ENCODE peak calls at places on chromosomes 11 and 22, in seven cellular contexts. K, L, Q, T, S, I and E are unnamed samples.

GRCh38 chr11:69497221-69497787 is 15.8 kb downstream of the LINC01488 start:
- DNase-seq in K (peak), L (peak), Q (peak), T (peak), S (peak), I (peak), E (peak)

GRCh38 chr11:11519184-11519583 is 102.6 kb downstream of the GALNT18 start:
- DNase-seq in K (no peak), L (no peak), Q (no peak), T (no peak), S (no peak), I (no peak), E (peak)

GRCh38 chr22:29096736-29097669 is 24.2 kb downstream of the KREMEN1 start:
- DNase-seq in K (peak), L (no peak), Q (peak), T (no peak), S (peak), I (no peak), E (peak)

GRCh38 chr11:121321614-121322243 is 29.2 kb downstream of the SC5D start:
- DNase-seq in K (peak), L (no peak), Q (peak), T (peak), S (peak), I (no peak), E (peak)

GRCh38 chr11:23112390-23112789 is 252.1 kb upstream of the CCDC179 start:
- DNase-seq in K (no peak), L (no peak), Q (no peak), T (no peak), S (no peak), I (no peak), E (no peak)

GRCh38 chr11:93169950-93170561 is 27.7 kb downstream of the SLC36A4 start:
- DNase-seq in K (peak), L (no peak), Q (peak), T (peak), S (peak), I (no peak), E (peak)

GRCh38 chr11:10328314-10329090 is 23.6 kb downstream of the ADM start:
- DNase-seq in K (peak), L (peak), Q (peak), T (peak), S (peak), I (no peak), E (peak)

GRCh38 chr11:76459846-76460245 is 15.0 kb downstream of the EMSY start:
- DNase-seq in K (no peak), L (no peak), Q (no peak), T (no peak), S (no peak), I (no peak), E (no peak)

GRCh38 chr22:29231971-29232959 is 26.6 kb downstream of the EMID1 start:
- DNase-seq in K (peak), L (peak), Q (no peak), T (no peak), S (no peak), I (peak), E (no peak)

GRCh38 chr11:62132689-62133293 is 9.0 kb downstream of the INCENP start:
- DNase-seq in K (no peak), L (no peak), Q (no peak), T (no peak), S (no peak), I (no peak), E (no peak)

GRCh38 chr11:8011981-8012444 is 24.9 kb downstream of the EIF3F start:
- DNase-seq in K (peak), L (no peak), Q (peak), T (peak), S (peak), I (no peak), E (peak)

GRCh38 chr11:68574308-68574707 is 110.0 kb upstream of the GAL start:
- DNase-seq in K (no peak), L (no peak), Q (peak), T (peak), S (peak), I (no peak), E (peak)

GRCh38 chr11:128522943-128523518 is 64.3 kb downstream of the ETS1 start:
- DNase-seq in K (no peak), L (no peak), Q (no peak), T (no peak), S (peak), I (no peak), E (no peak)

GRCh38 chr11:66264893-66265292 is 3.5 kb upstream of the RAB1B start:
- DNase-seq in K (no peak), L (no peak), Q (no peak), T (no peak), S (no peak), I (peak), E (peak)

GRCh38 chr11:132343445-132343844 is 973.0 kb downstream of the NTM start:
- DNase-seq in K (no peak), L (no peak), Q (no peak), T (no peak), S (no peak), I (no peak), E (peak)

GRCh38 chr11:99739464-99740089 is 718.8 kb downstream of the CNTN5 start:
- DNase-seq in K (peak), L (no peak), Q (peak), T (peak), S (no peak), I (no peak), E (peak)

GRCh38 chr11:20089357-20089756 is 70.9 kb downstream of the DBX1 start:
- DNase-seq in K (peak), L (no peak), Q (peak), T (no peak), S (no peak), I (no peak), E (no peak)

GRCh38 chr22:24232725-24233124 is 12.2 kb downstream of the GGT5 start:
- DNase-seq in K (no peak), L (no peak), Q (no peak), T (no peak), S (no peak), I (no peak), E (no peak)

GRCh38 chr11:14783788-14784187 is 108.2 kb downstream of the CYP2R1 start:
- DNase-seq in K (no peak), L (no peak), Q (no peak), T (no peak), S (no peak), I (no peak), E (no peak)

GRCh38 chr11:19395050-19395449 is 154.3 kb upstream of the E2F8 start:
- DNase-seq in K (no peak), L (no peak), Q (no peak), T (no peak), S (no peak), I (no peak), E (no peak)

GRCh38 chr22:38724176-38724575 is 18.4 kb downstream of the GTPBP1 start:
- DNase-seq in K (no peak), L (no peak), Q (no peak), T (no peak), S (no peak), I (no peak), E (no peak)

GRCh38 chr11:57414612-57415212 is 12.2 kb downstream of the SLC43A3 start:
- DNase-seq in K (no peak), L (no peak), Q (no peak), T (no peak), S (no peak), I (no peak), E (no peak)

GRCh38 chr22:46187862-46188261 is 37.5 kb downstream of the PPARA start:
- DNase-seq in K (no peak), L (no peak), Q (no peak), T (no peak), S (no peak), I (no peak), E (no peak)

GRCh38 chr22:45069925-45070324 is 60.1 kb upstream of the PHF21B start:
- DNase-seq in K (no peak), L (no peak), Q (no peak), T (no peak), S (no peak), I (no peak), E (peak)

GRCh38 chr11:33861366-33861765 is 30.5 kb downstream of the LMO2 start:
- DNase-seq in K (no peak), L (no peak), Q (no peak), T (no peak), S (no peak), I (no peak), E (no peak)

GRCh38 chr11:13487661-13488030 is 8.2 kb downstream of the PTH start:
- DNase-seq in K (no peak), L (no peak), Q (peak), T (no peak), S (peak), I (no peak), E (peak)

GRCh38 chr22:49396817-49397216 is 430.9 kb downstream of the BRD1 start:
- DNase-seq in K (no peak), L (no peak), Q (no peak), T (no peak), S (no peak), I (no peak), E (no peak)

GRCh38 chr22:23688121-23688520 is 2.7 kb upstream of the RGL4 start:
- DNase-seq in K (no peak), L (no peak), Q (no peak), T (no peak), S (no peak), I (no peak), E (no peak)

GRCh38 chr11:128695539-128696221 is 1.8 kb downstream of the FLI1 start:
- DNase-seq in K (no peak), L (peak), Q (no peak), T (peak), S (no peak), I (peak), E (peak)

GRCh38 chr11:10452211-10452767 is 2.8 kb upstream of the AMPD3 start:
- DNase-seq in K (no peak), L (no peak), Q (no peak), T (no peak), S (peak), I (no peak), E (peak)

GRCh38 chr11:134040386-134041297 is 28.2 kb upstream of the JAM3 start:
- DNase-seq in K (peak), L (no peak), Q (peak), T (peak), S (peak), I (peak), E (peak)

GRCh38 chr22:46845281-46846153 is 83.1 kb downstream of the TBC1D22A start:
- DNase-seq in K (peak), L (no peak), Q (peak), T (peak), S (peak), I (no peak), E (peak)

GRCh38 chr22:17368727-17369552 is at the start of gene CECR2:
- DNase-seq in K (peak), L (no peak), Q (no peak), T (peak), S (peak), I (peak), E (no peak)

GRCh38 chr11:106409201-106409600 is 331.7 kb downstream of the AASDHPPT start:
- DNase-seq in K (peak), L (no peak), Q (peak), T (peak), S (peak), I (no peak), E (no peak)

GRCh38 chr11:62538470-62539237 is 8.0 kb downstream of the AHNAK start:
- DNase-seq in K (no peak), L (no peak), Q (no peak), T (no peak), S (peak), I (no peak), E (no peak)

GRCh38 chr11:45100338-45100737 is 46.1 kb upstream of the PRDM11 start:
- DNase-seq in K (no peak), L (no peak), Q (peak), T (no peak), S (peak), I (no peak), E (peak)

GRCh38 chr11:783581-784015 is 6.3 kb downstream of the CEND1 start:
- DNase-seq in K (peak), L (peak), Q (peak), T (peak), S (peak), I (peak), E (peak)
- TF ChIP-seq CTCF in K (peak), L (peak), Q (peak), T (peak), S (peak), I (no peak), E (peak)

DNA sequence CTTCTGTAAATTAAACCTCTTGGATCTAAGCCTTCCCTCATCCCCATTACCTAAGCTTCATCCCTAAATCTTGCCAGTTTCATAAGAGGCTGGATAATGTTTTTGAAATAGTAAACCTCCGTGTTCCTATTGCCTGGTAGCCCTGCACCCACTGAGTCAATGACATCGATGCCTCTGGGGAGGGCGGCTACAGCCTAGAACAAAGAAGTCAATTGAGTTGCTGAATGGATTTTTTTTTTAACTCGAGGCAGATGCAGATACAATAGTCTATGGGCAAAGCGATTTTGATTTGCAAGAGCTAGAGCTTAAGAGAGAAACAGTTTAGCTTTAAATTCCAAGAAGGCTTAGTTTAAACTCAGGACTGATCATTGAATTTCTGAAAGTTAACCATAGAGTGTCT is 121.3 kb downstream of the NECTIN1 start:
- DNase-seq in K (no peak), L (no peak), Q (no peak), T (no peak), S (no peak), I (no peak), E (peak)
- H3K4me3 ChIP-seq in K (no peak), L (no peak), Q (no peak), T (no peak), S (no peak), I (no peak), E (no peak)

GRCh38 chr11:103668859-103669258 is 367.6 kb upstream of the DDI1 start:
- DNase-seq in K (no peak), L (no peak), Q (no peak), T (no peak), S (no peak), I (no peak), E (no peak)

GRCh38 chr11:103676413-103676812 is 360.0 kb upstream of the DDI1 start:
- DNase-seq in K (peak), L (no peak), Q (no peak), T (no peak), S (peak), I (no peak), E (no peak)

GRCh38 chr11:103673773-103674172 is 362.7 kb upstream of the DDI1 start:
- DNase-seq in K (peak), L (no peak), Q (peak), T (peak), S (peak), I (no peak), E (peak)

GRCh38 chr11:103671143-103671651 is 365.2 kb upstream of the DDI1 start:
- DNase-seq in K (no peak), L (no peak), Q (no peak), T (no peak), S (no peak), I (no peak), E (no peak)
- TF ChIP-seq CTCF in K (no peak), L (no peak), Q (peak), T (peak), S (no peak), I (no peak), E (peak)

GRCh38 chr11:94708642-94709041 is 59.5 kb upstream of the AMOTL1 start:
- DNase-seq in K (no peak), L (no peak), Q (no peak), T (no peak), S (no peak), I (no peak), E (peak)
- H3K4me3 ChIP-seq in K (no peak), L (no peak), Q (no peak), T (no peak), S (no peak), I (no peak), E (peak)

GRCh38 chr11:5803982-5804381 is 4.7 kb upstream of the OR52N2 start:
- DNase-seq in K (no peak), L (no peak), Q (no peak), T (no peak), S (no peak), I (no peak), E (no peak)

GRCh38 chr11:5809905-5810792 is 1.4 kb downstream of the OR52N2 start:
- DNase-seq in K (no peak), L (no peak), Q (no peak), T (no peak), S (no peak), I (no peak), E (no peak)

GRCh38 chr11:5808500-5809121 is at the start of gene OR52N2:
- DNase-seq in K (peak), L (peak), Q (peak), T (peak), S (peak), I (peak), E (peak)

GRCh38 chr11:5809122-5809519 is 397 bp downstream of the OR52N2 start:
- DNase-seq in K (no peak), L (no peak), Q (peak), T (no peak), S (peak), I (no peak), E (no peak)

GRCh38 chr11:5807580-5807979 is 1.1 kb upstream of the OR52N2 start:
- DNase-seq in K (no peak), L (no peak), Q (no peak), T (no peak), S (no peak), I (no peak), E (no peak)
- TF ChIP-seq CTCF in K (no peak), L (no peak), Q (no peak), T (no peak), S (no peak), I (no peak), E (no peak)

DNA sequence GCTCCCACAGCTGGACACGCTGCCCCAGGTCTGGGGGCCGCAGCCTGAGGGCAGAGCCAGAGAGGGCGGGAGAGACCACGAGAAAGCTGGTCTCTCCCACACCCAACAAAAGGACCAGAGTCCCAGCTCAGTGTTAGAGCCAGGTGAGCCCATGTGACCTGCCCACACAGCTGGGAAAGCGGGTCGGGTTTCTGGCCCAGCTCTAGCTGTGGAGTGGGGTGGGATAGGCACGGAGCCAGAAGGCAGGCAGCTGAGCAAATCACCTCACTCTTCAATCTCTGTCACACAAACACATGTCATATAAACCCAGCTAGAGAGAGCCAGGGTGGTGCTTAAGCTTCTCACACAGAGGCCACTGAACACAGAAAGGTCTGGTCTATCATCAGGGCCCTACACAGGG is 7.8 kb upstream of the EIF3D start:
- DNase-seq in K (no peak), L (no peak), Q (no peak), T (no peak), S (no peak), I (no peak), E (no peak)
- H3K4me3 ChIP-seq in K (no peak), L (no peak), Q (no peak), T (no peak), S (no peak), I (no peak), E (no peak)

GRCh38 chr22:32353840-32354239 is 3.8 kb upstream of the RFPL3 start:
- DNase-seq in K (no peak), L (no peak), Q (no peak), T (no peak), S (no peak), I (no peak), E (no peak)

GRCh38 chr22:32352681-32353080 is 5.0 kb upstream of the RFPL3 start:
- DNase-seq in K (no peak), L (no peak), Q (no peak), T (no peak), S (no peak), I (no peak), E (no peak)

GRCh38 chr22:32354360-32355351 is 3.0 kb upstream of the RFPL3 start:
- DNase-seq in K (peak), L (no peak), Q (peak), T (peak), S (peak), I (no peak), E (peak)

GRCh38 chr22:32353292-32353691 is 4.4 kb upstream of the RFPL3 start:
- DNase-seq in K (no peak), L (no peak), Q (no peak), T (no peak), S (no peak), I (no peak), E (no peak)

GRCh38 chr22:32355760-32356159 is 1.9 kb upstream of the RFPL3 start:
- DNase-seq in K (no peak), L (no peak), Q (no peak), T (no peak), S (no peak), I (no peak), E (peak)
- TF ChIP-seq CTCF in K (no peak), L (no peak), Q (no peak), T (no peak), S (no peak), I (no peak), E (peak)

GRCh38 chr22:19448739-19449421 is 1.4 kb upstream of the C22orf39 start:
- DNase-seq in K (no peak), L (no peak), Q (no peak), T (no peak), S (no peak), I (no peak), E (peak)
- H3K4me3 ChIP-seq in K (no peak), L (no peak), Q (no peak), T (no peak), S (peak), I (no peak), E (no peak)